ENCODE peak calls at places on chromosomes 3 and 15, in eight cellular contexts. One of them, this sample, is unnamed.

GRCh38 chr15:41894791-41895463 is 1.1 kb upstream of the SPTBN5 start:
- DNase-seq in breast epithelium: peak; percentile 66
- DNase-seq in A549: no peak
- DNase-seq in neuronal stem cell: no peak
- DNase-seq in small intestine: peak; percentile 57
- DNase-seq in uterus: peak; percentile 62
- DNase-seq in thoracic aorta: peak; percentile 55
- DNase-seq in mucosa of descending colon: peak; percentile 89
- DNase-seq in this sample: peak; percentile 82

GRCh38 chr3:169241575-169241927 is 422.0 kb downstream of the MECOM start:
- DNase-seq in mucosa of descending colon: no peak
- DNase-seq in thoracic aorta: no peak
- DNase-seq in neuronal stem cell: no peak
- DNase-seq in A549: no peak
- DNase-seq in breast epithelium: no peak
- DNase-seq in uterus: no peak
- DNase-seq in small intestine: no peak
- DNase-seq in this sample: no peak

GRCh38 chr3:40615916-40616315 is 91.2 kb downstream of the ZNF621 start:
- DNase-seq in thoracic aorta: no peak
- DNase-seq in neuronal stem cell: no peak
- DNase-seq in A549: no peak
- DNase-seq in mucosa of descending colon: no peak
- DNase-seq in breast epithelium: no peak
- DNase-seq in uterus: no peak
- DNase-seq in small intestine: no peak
- DNase-seq in this sample: no peak

GRCh38 chr15:76514292-76514691 is 177.7 kb downstream of the ISL2 start:
- DNase-seq in A549: no peak
- DNase-seq in mucosa of descending colon: no peak
- DNase-seq in neuronal stem cell: no peak
- DNase-seq in breast epithelium: no peak
- DNase-seq in small intestine: peak; percentile 85
- DNase-seq in uterus: no peak
- DNase-seq in thoracic aorta: no peak
- DNase-seq in this sample: no peak

GRCh38 chr3:45067941-45068340 is 41.8 kb downstream of the CLEC3B start:
- DNase-seq in small intestine: no peak
- DNase-seq in uterus: no peak
- DNase-seq in mucosa of descending colon: no peak
- DNase-seq in neuronal stem cell: no peak
- DNase-seq in breast epithelium: no peak
- DNase-seq in A549: no peak
- DNase-seq in thoracic aorta: no peak
- DNase-seq in this sample: no peak

GRCh38 chr15:101264011-101264410 is 12.2 kb upstream of the CHSY1 start:
- DNase-seq in neuronal stem cell: no peak
- DNase-seq in A549: no peak
- DNase-seq in uterus: no peak
- DNase-seq in small intestine: no peak
- DNase-seq in breast epithelium: no peak
- DNase-seq in thoracic aorta: no peak
- DNase-seq in mucosa of descending colon: no peak
- DNase-seq in this sample: no peak

GRCh38 chr3:58414538-58415197 is 19.0 kb downstream of the PDHB start:
- DNase-seq in thoracic aorta: no peak
- DNase-seq in breast epithelium: no peak
- DNase-seq in neuronal stem cell: peak; percentile 33
- DNase-seq in mucosa of descending colon: no peak
- DNase-seq in small intestine: peak; percentile 62
- DNase-seq in uterus: peak; percentile 50
- DNase-seq in A549: peak; percentile 26
- DNase-seq in this sample: no peak

GRCh38 chr3:170690133-170690981 is 104.5 kb upstream of the SLC7A14 start:
- DNase-seq in uterus: peak; percentile 68
- DNase-seq in A549: peak; percentile 53
- DNase-seq in thoracic aorta: no peak
- DNase-seq in neuronal stem cell: peak; percentile 18
- DNase-seq in breast epithelium: peak; percentile 54
- DNase-seq in mucosa of descending colon: peak; percentile 53
- DNase-seq in small intestine: peak; percentile 68
- DNase-seq in this sample: peak; percentile 29

GRCh38 chr3:52442409-52443267 is 2.3 kb downstream of the SEMA3G start:
- DNase-seq in A549: no peak
- DNase-seq in thoracic aorta: no peak
- DNase-seq in uterus: no peak
- DNase-seq in mucosa of descending colon: no peak
- DNase-seq in small intestine: no peak
- DNase-seq in breast epithelium: no peak
- DNase-seq in neuronal stem cell: no peak
- DNase-seq in this sample: no peak

GRCh38 chr3:76044601-76045600 is 259.6 kb upstream of the ZNF717 start:
- DNase-seq in neuronal stem cell: peak; percentile 29
- DNase-seq in mucosa of descending colon: no peak
- DNase-seq in thoracic aorta: no peak
- DNase-seq in uterus: no peak
- DNase-seq in small intestine: peak; percentile 32
- DNase-seq in breast epithelium: no peak
- DNase-seq in A549: no peak
- DNase-seq in this sample: no peak

GRCh38 chr15:92884813-92885461 is 15.2 kb upstream of the CHD2 start:
- DNase-seq in uterus: no peak
- DNase-seq in neuronal stem cell: no peak
- DNase-seq in thoracic aorta: no peak
- DNase-seq in small intestine: peak; percentile 39
- DNase-seq in mucosa of descending colon: no peak
- DNase-seq in A549: no peak
- DNase-seq in breast epithelium: no peak
- DNase-seq in this sample: no peak

GRCh38 chr3:101195951-101196713 is 124.2 kb downstream of the IMPG2 start:
- DNase-seq in neuronal stem cell: peak; percentile 40
- DNase-seq in breast epithelium: no peak
- DNase-seq in thoracic aorta: no peak
- DNase-seq in uterus: no peak
- DNase-seq in mucosa of descending colon: no peak
- DNase-seq in A549: peak; percentile 28
- DNase-seq in small intestine: peak; percentile 77
- DNase-seq in this sample: no peak

GRCh38 chr3:196127308-196128040 is 45.6 kb upstream of the TFRC start:
- DNase-seq in neuronal stem cell: no peak
- DNase-seq in uterus: no peak
- DNase-seq in thoracic aorta: no peak
- DNase-seq in A549: no peak
- DNase-seq in breast epithelium: no peak
- DNase-seq in small intestine: peak; percentile 37
- DNase-seq in mucosa of descending colon: peak; percentile 54
- DNase-seq in this sample: no peak

GRCh38 chr3:155418426-155418825 is 124.9 kb upstream of the STRIT1 start:
- DNase-seq in thoracic aorta: no peak
- DNase-seq in small intestine: no peak
- DNase-seq in mucosa of descending colon: no peak
- DNase-seq in uterus: no peak
- DNase-seq in neuronal stem cell: peak; percentile 6
- DNase-seq in breast epithelium: no peak
- DNase-seq in A549: no peak
- DNase-seq in this sample: no peak

GRCh38 chr15:98647774-98648653 is at the start of gene IGF1R:
- DNase-seq in A549: peak; percentile 79
- DNase-seq in small intestine: peak; percentile 84
- DNase-seq in neuronal stem cell: peak; percentile 92
- DNase-seq in breast epithelium: peak; percentile 82
- DNase-seq in thoracic aorta: peak; percentile 53
- DNase-seq in uterus: peak; percentile 92
- DNase-seq in mucosa of descending colon: peak; percentile 89
- DNase-seq in this sample: peak; percentile 85

GRCh38 chr3:134406331-134407246 is 32.3 kb upstream of the AMOTL2 start:
- DNase-seq in neuronal stem cell: peak; percentile 77
- DNase-seq in small intestine: peak; percentile 43
- DNase-seq in breast epithelium: no peak
- DNase-seq in A549: no peak
- DNase-seq in mucosa of descending colon: peak; percentile 68
- DNase-seq in thoracic aorta: no peak
- DNase-seq in uterus: no peak
- DNase-seq in this sample: no peak

GRCh38 chr3:85148056-85148455 is 189.3 kb downstream of the CADM2 start:
- DNase-seq in neuronal stem cell: no peak
- DNase-seq in small intestine: no peak
- DNase-seq in uterus: no peak
- DNase-seq in breast epithelium: no peak
- DNase-seq in thoracic aorta: no peak
- DNase-seq in mucosa of descending colon: no peak
- DNase-seq in A549: no peak
- DNase-seq in this sample: no peak

GRCh38 chr3:124780767-124781485 is 50.7 kb downstream of the UMPS start:
- DNase-seq in thoracic aorta: peak; percentile 45
- DNase-seq in uterus: peak; percentile 74
- DNase-seq in A549: no peak
- DNase-seq in mucosa of descending colon: peak; percentile 65
- DNase-seq in neuronal stem cell: no peak
- DNase-seq in breast epithelium: no peak
- DNase-seq in small intestine: no peak
- DNase-seq in this sample: no peak

GRCh38 chr3:188396251-188396650 is 242.3 kb downstream of the LPP start:
- DNase-seq in mucosa of descending colon: no peak
- DNase-seq in thoracic aorta: no peak
- DNase-seq in breast epithelium: no peak
- DNase-seq in neuronal stem cell: no peak
- DNase-seq in A549: no peak
- DNase-seq in uterus: no peak
- DNase-seq in small intestine: no peak
- DNase-seq in this sample: no peak
- H3K4me1 ChIP-seq in mucosa of descending colon: peaks cover 3% of the 10 kb centered on the region
- H3K4me1 ChIP-seq in thoracic aorta: peaks cover 88% of the 10 kb centered on the region
- H3K4me1 ChIP-seq in breast epithelium: no peaks in the 10 kb centered on the region
- H3K4me1 ChIP-seq in neuronal stem cell: peaks cover 7% of the 10 kb centered on the region
- H3K4me1 ChIP-seq in A549: peaks cover 24% of the 10 kb centered on the region
- H3K4me1 ChIP-seq in uterus: peaks cover 9% of the 10 kb centered on the region
- H3K4me1 ChIP-seq in small intestine: peaks cover 8% of the 10 kb centered on the region
- H3K4me1 ChIP-seq in this sample: peaks cover 9% of the 10 kb centered on the region

GRCh38 chr3:80241791-80242190 is 474.0 kb upstream of the ROBO1 start:
- DNase-seq in A549: no peak
- DNase-seq in thoracic aorta: no peak
- DNase-seq in neuronal stem cell: no peak
- DNase-seq in mucosa of descending colon: no peak
- DNase-seq in small intestine: no peak
- DNase-seq in breast epithelium: no peak
- DNase-seq in uterus: no peak
- DNase-seq in this sample: no peak
- H3K4me1 ChIP-seq in A549: no peaks in the 10 kb centered on the region
- H3K4me1 ChIP-seq in thoracic aorta: no peaks in the 10 kb centered on the region
- H3K4me1 ChIP-seq in neuronal stem cell: no peaks in the 10 kb centered on the region
- H3K4me1 ChIP-seq in mucosa of descending colon: no peaks in the 10 kb centered on the region
- H3K4me1 ChIP-seq in small intestine: no peaks in the 10 kb centered on the region
- H3K4me1 ChIP-seq in breast epithelium: no peaks in the 10 kb centered on the region
- H3K4me1 ChIP-seq in uterus: no peaks in the 10 kb centered on the region
- H3K4me1 ChIP-seq in this sample: no peaks in the 10 kb centered on the region

GRCh38 chr3:66224220-66224619 is 3.4 kb downstream of the SLC25A26 start:
- DNase-seq in breast epithelium: no peak
- DNase-seq in thoracic aorta: no peak
- DNase-seq in small intestine: no peak
- DNase-seq in A549: no peak
- DNase-seq in neuronal stem cell: no peak
- DNase-seq in uterus: no peak
- DNase-seq in mucosa of descending colon: no peak
- DNase-seq in this sample: no peak

GRCh38 chr3:66228707-66229106 is 7.9 kb downstream of the SLC25A26 start:
- DNase-seq in A549: no peak
- DNase-seq in thoracic aorta: no peak
- DNase-seq in neuronal stem cell: no peak
- DNase-seq in breast epithelium: no peak
- DNase-seq in small intestine: no peak
- DNase-seq in uterus: no peak
- DNase-seq in mucosa of descending colon: no peak
- DNase-seq in this sample: no peak

GRCh38 chr3:66233033-66233432 is 12.2 kb downstream of the SLC25A26 start:
- DNase-seq in mucosa of descending colon: no peak
- DNase-seq in breast epithelium: no peak
- DNase-seq in A549: no peak
- DNase-seq in uterus: no peak
- DNase-seq in neuronal stem cell: no peak
- DNase-seq in thoracic aorta: no peak
- DNase-seq in small intestine: no peak
- DNase-seq in this sample: no peak

DNA sequence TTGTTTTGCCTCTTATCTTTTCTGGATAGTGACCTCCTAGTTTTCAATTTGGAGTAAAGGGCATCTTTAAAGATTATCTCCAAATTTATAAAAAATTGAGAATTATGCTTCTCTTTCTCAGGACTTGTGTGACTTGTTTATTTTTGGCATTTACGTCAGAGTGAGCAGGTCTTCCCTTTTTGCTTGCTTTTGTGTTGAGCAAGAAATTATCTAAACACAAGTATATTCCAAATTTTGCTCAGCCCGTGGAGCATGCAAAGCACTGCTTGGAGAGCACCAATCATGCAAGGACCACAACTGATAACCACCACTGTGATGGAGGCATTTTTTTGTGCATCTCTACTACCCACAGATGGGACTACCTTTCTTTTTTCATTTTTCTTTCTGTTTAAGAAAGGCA is 7.1 kb downstream of the SLC25A26 start:
- DNase-seq in thoracic aorta: no peak
- DNase-seq in breast epithelium: no peak
- DNase-seq in neuronal stem cell: no peak
- DNase-seq in uterus: no peak
- DNase-seq in small intestine: no peak
- DNase-seq in A549: no peak
- DNase-seq in mucosa of descending colon: no peak
- DNase-seq in this sample: no peak
- H3K4me1 ChIP-seq in thoracic aorta: no peaks in the 10 kb centered on the region
- H3K4me1 ChIP-seq in breast epithelium: no peaks in the 10 kb centered on the region
- H3K4me1 ChIP-seq in neuronal stem cell: no peaks in the 10 kb centered on the region
- H3K4me1 ChIP-seq in uterus: no peaks in the 10 kb centered on the region
- H3K4me1 ChIP-seq in small intestine: no peaks in the 10 kb centered on the region
- H3K4me1 ChIP-seq in A549: no peaks in the 10 kb centered on the region
- H3K4me1 ChIP-seq in mucosa of descending colon: no peaks in the 10 kb centered on the region
- H3K4me1 ChIP-seq in this sample: no peaks in the 10 kb centered on the region

DNA sequence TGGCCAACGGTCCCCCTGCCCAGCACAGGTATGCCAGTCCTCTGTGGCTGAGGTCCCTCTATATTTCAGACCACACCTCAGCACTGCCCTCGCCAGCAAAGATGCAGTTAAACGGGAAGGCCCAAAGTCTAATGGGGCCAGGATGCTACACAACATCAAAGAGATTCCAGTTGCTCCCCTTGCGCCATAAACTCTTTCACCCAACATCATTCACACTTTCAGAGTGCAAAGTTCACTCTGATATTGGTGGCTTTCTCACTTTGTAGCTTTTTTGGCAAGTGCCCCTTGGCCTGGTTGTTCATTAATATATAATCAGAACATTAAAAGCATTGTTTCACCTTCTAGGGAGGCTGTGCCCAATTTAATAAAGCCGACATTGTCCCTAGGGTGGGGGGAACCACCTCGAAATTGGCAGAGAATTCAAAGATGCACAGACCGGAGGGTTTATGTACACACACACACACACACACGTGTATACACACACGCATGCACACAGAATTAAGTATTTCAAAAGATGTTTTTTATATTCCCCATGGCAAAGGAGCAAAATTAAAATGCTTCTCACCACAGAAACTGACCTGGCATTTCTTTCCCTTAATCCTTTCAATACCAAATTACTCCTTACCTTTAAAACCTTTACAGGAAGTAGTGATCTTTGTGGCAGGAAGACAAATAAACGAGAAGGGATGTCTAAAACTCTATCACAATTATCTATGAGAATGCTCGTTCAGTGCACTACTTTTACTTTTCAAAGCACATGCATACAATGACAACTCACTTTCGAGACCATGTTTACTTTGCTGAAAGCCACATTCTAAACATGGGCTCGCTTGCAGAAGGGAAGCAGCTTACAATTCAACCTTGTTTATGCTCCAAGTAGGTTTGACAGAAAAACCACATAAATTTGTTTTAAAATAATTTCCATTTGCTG is 19.5 kb downstream of the LRIG1 start:
- DNase-seq in small intestine: peak; percentile 82
- DNase-seq in thoracic aorta: no peak
- DNase-seq in A549: no peak
- DNase-seq in neuronal stem cell: no peak
- DNase-seq in uterus: no peak
- DNase-seq in mucosa of descending colon: no peak
- DNase-seq in breast epithelium: no peak
- DNase-seq in this sample: no peak
- H3K4me1 ChIP-seq in small intestine: peaks cover 23% of the 10 kb centered on the region
- H3K4me1 ChIP-seq in thoracic aorta: peaks cover 94% of the 10 kb centered on the region
- H3K4me1 ChIP-seq in A549: peaks cover 22% of the 10 kb centered on the region
- H3K4me1 ChIP-seq in neuronal stem cell: peaks cover 47% of the 10 kb centered on the region
- H3K4me1 ChIP-seq in uterus: peaks cover 20% of the 10 kb centered on the region
- H3K4me1 ChIP-seq in mucosa of descending colon: peaks cover 77% of the 10 kb centered on the region
- H3K4me1 ChIP-seq in breast epithelium: peaks cover 13% of the 10 kb centered on the region
- H3K4me1 ChIP-seq in this sample: peaks cover 32% of the 10 kb centered on the region